ENCODE peak calls at places on chromosomes 16 and 17, in five cellular contexts. T is tibial nerve, G is cardiac fibroblast, N is astrocyte, V is ascending aorta. I is an unnamed sample.
A peak's percentile ranks its signal among the peaks of the same experiment; 100 is the strongest.

GRCh38 chr16:85369741-85370528 is 243.2 kb upstream of the GSE1 start:
- DNase-seq in V (peak; percentile 87), N (no peak), G (peak; percentile 51), T (peak; percentile 70), I (peak; percentile 43)

GRCh38 chr16:51306116-51306515 is 155.0 kb upstream of the SALL1 start:
- DNase-seq in G (no peak), N (peak; percentile 2), V (no peak), T (no peak), I (peak; percentile 21)

GRCh38 chr17:72677108-72677507 is 415.4 kb downstream of the SLC39A11 start:
- DNase-seq in T (no peak), V (no peak), N (no peak), G (no peak), I (no peak)

GRCh38 chr16:56262148-56262878 is 71.0 kb downstream of the GNAO1 start:
- DNase-seq in G (no peak), T (no peak), V (no peak), N (no peak), I (no peak)

GRCh38 chr16:3589991-3590701 is 12.9 kb upstream of the NLRC3 start:
- DNase-seq in V (no peak), T (no peak), G (no peak), N (no peak), I (no peak)

GRCh38 chr17:76458580-76459490 is 5.9 kb upstream of the UBE2O start:
- DNase-seq in V (no peak), N (peak; percentile 20), T (no peak), G (peak; percentile 74), I (peak; percentile 61)

GRCh38 chr16:66240088-66240487 is 126.4 kb upstream of the CDH5 start:
- DNase-seq in G (no peak), V (no peak), N (no peak), T (no peak), I (no peak)

GRCh38 chr16:50534091-50534490 is 14.1 kb upstream of the NKD1 start:
- DNase-seq in T (no peak), N (no peak), G (no peak), V (peak; percentile 3), I (no peak)

GRCh38 chr17:50853015-50853615 is 13.0 kb downstream of the TOB1 start:
- DNase-seq in N (no peak), T (no peak), G (no peak), V (no peak), I (no peak)

GRCh38 chr17:77462101-77462500 is 321.3 kb downstream of the SEC14L1 start:
- DNase-seq in N (no peak), T (no peak), G (no peak), V (no peak), I (no peak)

GRCh38 chr16:17258848-17259713 is 211.7 kb downstream of the XYLT1 start:
- DNase-seq in V (no peak), N (no peak), T (no peak), G (no peak), I (peak; percentile 9)

GRCh38 chr17:59342681-59343127 is 11.2 kb downstream of the YPEL2 start:
- DNase-seq in N (no peak), T (no peak), V (no peak), G (no peak), I (no peak)

GRCh38 chr17:63154586-63155244 is 188.7 kb downstream of the TANC2 start:
- DNase-seq in N (no peak), T (no peak), V (no peak), G (no peak), I (no peak)

GRCh38 chr16:66070140-66070887 is 296.2 kb upstream of the CDH5 start:
- DNase-seq in N (peak; percentile 57), G (peak; percentile 97), V (no peak), T (peak; percentile 52), I (peak; percentile 90)

GRCh38 chr16:72932050-72932449 is 115.9 kb downstream of the ZFHX3 start:
- DNase-seq in V (no peak), T (no peak), N (no peak), G (no peak), I (peak; percentile 27)

GRCh38 chr17:74393323-74393942 is 26.1 kb downstream of the GPR142 start:
- DNase-seq in G (peak; percentile 44), V (peak; percentile 72), T (no peak), N (peak; percentile 35), I (no peak)

GRCh38 chr16:82194076-82194475 is 24.1 kb upstream of the MPHOSPH6 start:
- DNase-seq in T (no peak), G (no peak), N (no peak), V (no peak), I (peak; percentile 60)

GRCh38 chr16:66346221-66346620 is 20.3 kb upstream of the CDH5 start:
- DNase-seq in T (no peak), V (no peak), N (no peak), G (no peak), I (no peak)

GRCh38 chr17:77696151-77696719 is 262.3 kb upstream of the TNRC6C start:
- DNase-seq in G (no peak), V (peak; percentile 56), T (no peak), N (no peak), I (no peak)

GRCh38 chr16:64184156-64184555 is 937.7 kb downstream of the CDH11 start:
- DNase-seq in V (no peak), G (no peak), N (no peak), T (no peak), I (peak; percentile 40)

GRCh38 chr17:45734598-45734997 is 49.5 kb upstream of the CRHR1 start:
- DNase-seq in V (no peak), T (no peak), G (no peak), N (no peak), I (no peak)

GRCh38 chr17:1720856-1721386 is 3.6 kb upstream of the WDR81 start:
- DNase-seq in N (no peak), V (no peak), G (peak; percentile 71), T (peak; percentile 78), I (peak; percentile 75)

GRCh38 chr17:81129289-81129688 is 36.0 kb upstream of the PVALEF start:
- DNase-seq in N (no peak), V (no peak), T (no peak), G (no peak), I (no peak)

GRCh38 chr16:89412811-89413210 is 77.5 kb downstream of the ANKRD11 start:
- DNase-seq in G (no peak), T (no peak), V (no peak), N (no peak), I (no peak)

DNA sequence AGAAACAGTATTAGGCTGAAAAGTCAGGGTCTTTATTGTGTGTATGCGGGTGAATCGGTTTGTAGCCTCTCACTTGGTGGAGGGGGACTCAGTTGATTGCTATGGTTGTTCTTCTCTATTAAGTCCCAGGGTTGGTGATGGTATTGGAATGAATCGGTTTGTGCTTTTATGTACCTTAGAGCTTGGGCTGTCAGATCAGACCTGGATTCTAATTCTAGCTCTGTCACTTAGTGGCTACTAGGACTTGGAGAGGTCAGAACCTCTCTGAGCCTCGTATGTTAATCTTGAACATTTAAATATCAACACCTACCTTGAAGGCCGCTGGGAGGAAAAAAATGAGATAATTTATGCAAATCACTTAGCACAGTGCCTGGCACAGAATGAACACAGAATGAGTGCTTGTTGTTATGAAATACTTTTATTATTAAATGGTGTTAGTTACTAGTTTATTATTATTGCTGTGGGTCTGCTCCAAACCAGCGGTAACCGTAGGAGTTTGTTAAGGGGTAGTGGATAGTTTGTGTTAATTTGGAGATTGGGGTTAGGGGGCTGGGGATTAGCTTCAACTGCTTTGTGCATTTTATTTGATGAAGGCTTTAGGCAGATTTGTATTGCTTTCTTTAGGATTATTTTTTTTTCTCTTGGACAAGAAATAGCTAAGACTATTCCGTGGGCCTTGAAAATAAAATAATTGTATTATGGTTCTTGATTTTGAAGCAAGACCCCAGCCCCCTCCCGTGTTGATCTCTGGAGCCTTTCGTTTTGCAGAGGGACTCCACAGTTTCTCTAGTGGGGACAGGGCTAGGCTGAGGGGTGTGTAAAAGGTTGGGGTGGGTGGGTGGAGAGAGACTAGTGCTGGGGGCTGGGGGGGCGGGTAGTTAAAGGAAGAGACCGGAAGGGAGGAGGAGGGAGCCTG is 3.6 kb downstream of the KDM6B start:
- DNase-seq in G (peak; percentile 13), N (no peak), T (no peak), V (no peak), I (peak; percentile 34)
- H3K4me3 ChIP-seq in G (peak overlapping the region; percentile 90), N (peak overlapping the region; percentile 77), T (peak overlapping the region; percentile 72), V (peak overlapping the region; percentile 25), I (peak overlapping the region; percentile 80)

GRCh38 chr16:23298290-23298689 is 3.8 kb upstream of the SCNN1B start:
- DNase-seq in V (no peak), T (no peak), N (no peak), G (no peak), I (no peak)

GRCh38 chr16:23293016-23293415 is 9.1 kb upstream of the SCNN1B start:
- DNase-seq in G (no peak), T (no peak), N (no peak), V (no peak), I (no peak)

GRCh38 chr16:23301251-23302044 is 654 bp upstream of the SCNN1B start:
- DNase-seq in N (no peak), V (no peak), T (no peak), G (no peak), I (no peak)

GRCh38 chr16:23294260-23294659 is 7.8 kb upstream of the SCNN1B start:
- DNase-seq in N (no peak), T (no peak), G (no peak), V (no peak), I (no peak)

GRCh38 chr16:23296994-23297393 is 5.1 kb upstream of the SCNN1B start:
- DNase-seq in T (no peak), V (no peak), G (no peak), N (no peak), I (peak; percentile 31)
- TF ChIP-seq CTCF in T (no peak), V (no peak), G (no peak), N (no peak), I (peak; percentile 12)

GRCh38 chr16:87956169-87956770 is 5.0 kb downstream of the BANP start:
- DNase-seq in V (no peak), T (no peak), N (peak; percentile 65), G (peak; percentile 59), I (peak; percentile 85)
- H3K4me3 ChIP-seq in V (peak overlapping the region; percentile 10), T (peak overlapping the region; percentile 16), N (no peak overlapping the region), G (no peak overlapping the region), I (peak overlapping the region; percentile 6)

GRCh38 chr17:78766743-78767294 is 15.3 kb downstream of the CYTH1 start:
- DNase-seq in G (no peak), V (no peak), N (no peak), T (no peak), I (no peak)
- TF ChIP-seq CTCF in G (no peak), V (no peak), N (no peak), T (no peak), I (no peak)

DNA sequence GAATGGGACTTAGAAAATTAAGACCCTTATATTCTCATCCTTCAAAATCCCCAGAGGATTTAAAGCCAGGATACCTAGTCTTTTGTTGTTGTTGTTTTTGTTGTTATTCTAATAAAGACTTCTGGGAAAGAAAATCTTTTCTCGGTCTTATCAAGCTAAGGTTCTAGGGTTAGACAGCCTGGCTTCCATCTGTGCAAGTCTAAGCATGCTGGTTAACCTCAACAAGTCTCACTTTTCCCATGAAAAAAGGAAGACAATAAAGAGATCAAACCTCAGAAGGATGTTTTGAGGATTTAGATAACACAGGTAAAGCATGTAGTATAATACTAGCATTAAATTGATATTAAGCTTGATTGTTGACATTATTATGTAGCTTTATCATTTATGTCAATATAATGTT is 486.4 kb upstream of the SOX9 start:
- DNase-seq in G (no peak), T (no peak), V (no peak), N (no peak), I (no peak)
- H3K4me3 ChIP-seq in G (no peak overlapping the region), T (no peak overlapping the region), V (no peak overlapping the region), N (no peak overlapping the region), I (no peak overlapping the region)

I was measured in fibroblast of villous mesenchyme.